ENCODE peak calls at places on chromosomes 4 and X, in six cellular contexts. P is glomerular endothelial cell, L is NCI-H1092, C is hypothalamus, V is GM06990, A is fibroblast of the conjunctiva. Z is an unnamed sample.

GRCh38 chrX:71296806-71297205 is 4.7 kb upstream of the ITGB1BP2 start:
- DNase-seq in P (no peak), L (no peak), C (no peak), V (no peak), A (no peak), Z (no peak)

GRCh38 chrX:31508338-31508737 is 436.5 kb upstream of the FTHL17 start:
- DNase-seq in P (no peak), L (no peak), C (no peak), V (no peak), A (no peak), Z (no peak)

GRCh38 chrX:134406230-134406794 is 53.7 kb upstream of the HPRT1 start:
- DNase-seq in P (no peak), L (no peak), C (no peak), V (no peak), A (no peak), Z (no peak)

GRCh38 chr4:141636077-141636770 is at the start of gene IL15:
- DNase-seq in P (no peak), L (no peak), C (no peak), V (peak), A (no peak), Z (peak)

GRCh38 chr4:19030048-19030447 is 1008.5 kb upstream of the LCORL start:
- DNase-seq in P (no peak), L (no peak), C (no peak), V (no peak), A (no peak), Z (no peak)

GRCh38 chrX:29911673-29912072 is 303.7 kb upstream of the MAGEB2 start:
- DNase-seq in P (no peak), L (no peak), C (no peak), V (no peak), A (no peak), Z (no peak)

GRCh38 chrX:19198448-19198847 is 76.2 kb upstream of the ADGRG2 start:
- DNase-seq in P (no peak), L (no peak), C (no peak), V (no peak), A (no peak), Z (no peak)

GRCh38 chr4:6021831-6022606 is 3.8 kb upstream of the C4orf50 start:
- DNase-seq in P (no peak), L (no peak), C (no peak), V (no peak), A (no peak), Z (no peak)

GRCh38 chr4:453267-453666 is 45.7 kb downstream of the ZNF721 start:
- DNase-seq in P (no peak), L (no peak), C (no peak), V (no peak), A (no peak), Z (no peak)

GRCh38 chrX:25198891-25199290 is 183.1 kb upstream of the ARX start:
- DNase-seq in P (no peak), L (no peak), C (no peak), V (no peak), A (no peak), Z (no peak)

GRCh38 chr4:87716350-87717041 is 66.4 kb downstream of the DMP1 start:
- DNase-seq in P (no peak), L (no peak), C (no peak), V (no peak), A (no peak), Z (no peak)

GRCh38 chr4:75997946-75998345 is 7.2 kb upstream of the SDAD1 start:
- DNase-seq in P (no peak), L (no peak), C (no peak), V (no peak), A (no peak), Z (no peak)

GRCh38 chr4:183936574-183937335 is 31.6 kb downstream of the STOX2 start:
- DNase-seq in P (no peak), L (no peak), C (no peak), V (no peak), A (no peak), Z (no peak)

GRCh38 chr4:15149842-15150592 is 147.7 kb downstream of the CPEB2 start:
- DNase-seq in P (no peak), L (peak), C (peak), V (peak), A (peak), Z (peak)

GRCh38 chr4:98603683-98604573 is 54.5 kb downstream of the TSPAN5 start:
- DNase-seq in P (no peak), L (no peak), C (no peak), V (no peak), A (no peak), Z (no peak)

GRCh38 chrX:23008431-23009099 is 8.8 kb downstream of the DDX53 start:
- DNase-seq in P (no peak), L (no peak), C (no peak), V (no peak), A (peak), Z (no peak)

GRCh38 chr4:77815651-77816050 is 3.5 kb downstream of the CNOT6L start:
- DNase-seq in P (no peak), L (no peak), C (no peak), V (no peak), A (no peak), Z (no peak)

GRCh38 chrX:38968344-38968743 is 167.1 kb downstream of the MID1IP1 start:
- DNase-seq in P (no peak), L (no peak), C (no peak), V (no peak), A (no peak), Z (no peak)

GRCh38 chrX:97524997-97525396 is 641.3 kb downstream of the RPA4 start:
- DNase-seq in P (peak), L (no peak), C (no peak), V (no peak), A (no peak), Z (no peak)

GRCh38 chr4:19010766-19011165 is 989.2 kb upstream of the LCORL start:
- DNase-seq in P (no peak), L (no peak), C (no peak), V (no peak), A (no peak), Z (peak)